ENCODE peak calls at places on chromosome 11, in five cellular contexts. T is cardiac muscle cell, Q is pancreas, S is colonic mucosa, D is A549. Y is an unnamed sample.

GRCh38 chr11:33808228-33808828 is 34.0 kb upstream of the FBXO3 start:
- DNase-seq in T (peak), Q (peak), D (peak), S (peak), Y (peak)

GRCh38 chr11:66744485-66745355 is 15.7 kb upstream of the SPTBN2 start:
- DNase-seq in D (peak), T (peak), S (peak), Q (peak), Y (peak)

GRCh38 chr11:13223112-13223511 is 54.5 kb upstream of the BMAL1 start:
- DNase-seq in D (no peak), T (no peak), Q (no peak), S (no peak), Y (no peak)

GRCh38 chr11:22163394-22163797 is 29.5 kb upstream of the ANO5 start:
- DNase-seq in D (no peak), Q (no peak), T (peak), S (no peak), Y (no peak)

GRCh38 chr11:20035701-20036601 is 124.3 kb downstream of the DBX1 start:
- DNase-seq in S (no peak), D (peak), Q (no peak), T (peak), Y (peak)

GRCh38 chr11:108559904-108560303 is 33.7 kb downstream of the EXPH5 start:
- DNase-seq in D (no peak), T (peak), Q (no peak), S (no peak), Y (peak)

GRCh38 chr11:1881442-1882264 is 10.0 kb downstream of the PRR33 start:
- DNase-seq in S (peak), D (no peak), Q (no peak), T (no peak), Y (no peak)

GRCh38 chr11:124745270-124745834 is 5.6 kb downstream of the NRGN start:
- DNase-seq in T (no peak), S (no peak), Q (no peak), D (no peak), Y (no peak)

GRCh38 chr11:120564573-120565301 is 53.2 kb downstream of the GRIK4 start:
- DNase-seq in T (peak), Q (peak), S (no peak), D (no peak), Y (peak)

GRCh38 chr11:77557553-77557952 is 32.2 kb upstream of the AQP11 start:
- DNase-seq in Q (no peak), T (peak), D (no peak), S (peak), Y (peak)

GRCh38 chr11:3952715-3953114 is 97.3 kb downstream of the STIM1 start:
- DNase-seq in D (no peak), Q (no peak), T (no peak), S (no peak), Y (no peak)

GRCh38 chr11:93577291-93577690 is 34.1 kb upstream of the SMCO4 start:
- DNase-seq in D (no peak), Q (no peak), T (peak), S (no peak), Y (peak)

GRCh38 chr11:36249271-36249670 is 40.0 kb downstream of the COMMD9 start:
- DNase-seq in Q (no peak), T (peak), D (no peak), S (no peak), Y (peak)

GRCh38 chr11:129905402-129905801 is 10.0 kb upstream of the NFRKB start:
- DNase-seq in T (no peak), D (no peak), Q (no peak), S (no peak), Y (no peak)

GRCh38 chr11:2797181-2797711 is 88.3 kb downstream of the CDKN1C start:
- DNase-seq in S (no peak), T (no peak), Q (peak), D (no peak), Y (no peak)

GRCh38 chr11:32297629-32298028 is 137.7 kb downstream of the WT1 start:
- DNase-seq in T (peak), Q (no peak), S (no peak), D (peak), Y (peak)

GRCh38 chr11:9859491-9860305 is 195.8 kb downstream of the SWAP70 start:
- DNase-seq in T (peak), D (no peak), S (no peak), Q (no peak), Y (peak)

GRCh38 chr11:3154001-3154599 is 11.0 kb downstream of the OSBPL5 start:
- DNase-seq in Q (no peak), S (no peak), T (no peak), D (no peak), Y (peak)

GRCh38 chr11:58924230-58924629 is 15.1 kb upstream of the GLYATL1 start:
- DNase-seq in Q (no peak), D (no peak), T (no peak), S (no peak), Y (no peak)

GRCh38 chr11:9053631-9054030 is 37.8 kb downstream of the SCUBE2 start:
- DNase-seq in Q (no peak), T (peak), S (no peak), D (no peak), Y (peak)

GRCh38 chr11:613369-613968 is 2.3 kb downstream of the IRF7 start:
- DNase-seq in T (peak), S (peak), Q (peak), D (peak), Y (peak)

GRCh38 chr11:57515332-57516060 is at the start of gene SLC43A1:
- DNase-seq in T (peak), D (peak), S (peak), Q (peak), Y (peak)

GRCh38 chr11:69291459-69292110 is 2.4 kb upstream of the MYEOV start:
- DNase-seq in S (no peak), D (no peak), Q (no peak), T (no peak), Y (no peak)

GRCh38 chr11:68004551-68005335 is 846 bp upstream of the UNC93B1 start:
- DNase-seq in S (no peak), Q (no peak), D (no peak), T (no peak), Y (no peak)
- H3K4me3 ChIP-seq in S (no peak), Q (no peak), D (peak), T (no peak), Y (peak)

DNA sequence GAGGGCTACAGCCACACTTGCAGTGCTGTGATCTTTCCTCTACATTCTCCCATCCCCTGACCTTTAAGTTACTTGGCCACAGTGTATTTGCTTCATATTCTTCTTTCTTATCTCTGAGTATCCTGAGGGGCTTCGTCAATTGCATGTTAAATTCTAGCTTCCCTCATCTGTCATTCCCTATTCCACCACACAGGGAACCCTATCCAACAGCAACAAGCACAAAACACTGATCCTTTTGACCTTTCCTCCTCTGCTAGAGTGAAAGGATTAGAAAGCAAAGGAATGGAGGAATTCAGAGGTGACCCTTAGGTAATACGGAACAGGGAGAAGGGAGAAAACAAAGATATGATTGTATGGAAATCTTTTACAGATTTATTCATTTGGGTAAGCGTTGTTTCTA is 1061.7 kb upstream of the TENM4 start:
- DNase-seq in Q (no peak), S (no peak), T (no peak), D (no peak), Y (no peak)
- TF ChIP-seq CTCF in Q (no peak), S (no peak), T (no peak), D (no peak), Y (no peak)

GRCh38 chr11:111737180-111737876 is 28.9 kb downstream of the PPP2R1B start:
- DNase-seq in Q (no peak), T (no peak), S (no peak), D (no peak), Y (no peak)
- H3K4me3 ChIP-seq in Q (no peak), T (no peak), S (no peak), D (no peak), Y (no peak)

GRCh38 chr11:68212421-68213134 is 518 bp downstream of the KMT5B start:
- DNase-seq in D (peak), Q (peak), T (peak), S (peak), Y (peak)
- TF ChIP-seq CTCF in D (peak), Q (no peak), T (no peak), S (no peak), Y (peak)

Y was measured in choroid plexus epithelial cell.